ENCODE peak calls at places on chromosomes 4 and X, in four cellular contexts. G is HepG2, P is GM12878, D is K562. C is an unnamed sample.

GRCh38 chr4:75916091-75916661 is 13.9 kb upstream of the PPEF2 start:
- DNase-seq in G (peak; percentile 25), P (no peak), D (peak; percentile 40), C (peak; percentile 47)

GRCh38 chr4:7772708-7773385 is 166.8 kb downstream of the AFAP1 start:
- DNase-seq in G (no peak), P (no peak), D (no peak), C (no peak)

GRCh38 chrX:65811558-65812228 is 144.2 kb downstream of the MSN start:
- DNase-seq in G (no peak), P (no peak), D (peak; percentile 44), C (no peak)

GRCh38 chr4:56460085-56460484 is 7.3 kb upstream of the SRP72 start:
- DNase-seq in G (no peak), P (no peak), D (no peak), C (no peak)

GRCh38 chr4:104907074-104907649 is 239.5 kb upstream of the TET2 start:
- DNase-seq in G (no peak), P (no peak), D (peak; percentile 2), C (no peak)

GRCh38 chrX:115689931-115690330 is 129.0 kb downstream of the PLS3 start:
- DNase-seq in G (no peak), P (no peak), D (no peak), C (no peak)

GRCh38 chr4:122548452-122548851 is 72.4 kb downstream of the IL21 start:
- DNase-seq in G (no peak), P (no peak), D (peak; percentile 16), C (no peak)

GRCh38 chrX:15929231-15929630 is 74.6 kb upstream of the AP1S2 start:
- DNase-seq in G (no peak), P (no peak), D (no peak), C (no peak)

GRCh38 chrX:120823554-120823953 is 52.1 kb downstream of the CT47B1 start:
- DNase-seq in G (no peak), P (no peak), D (no peak), C (no peak)

GRCh38 chr4:73740353-73740778 is at the start of gene CXCL8:
- DNase-seq in G (peak; percentile 53), P (no peak), D (peak; percentile 75), C (peak; percentile 90)

GRCh38 chr4:105092768-105093167 is 53.9 kb upstream of the TET2 start:
- DNase-seq in G (no peak), P (no peak), D (no peak), C (no peak)

GRCh38 chr4:118918388-118918787 is 29.7 kb downstream of the SYNPO2 start:
- DNase-seq in G (no peak), P (no peak), D (no peak), C (no peak)

GRCh38 chr4:152328595-152328994 is 207.3 kb downstream of the FBXW7 start:
- DNase-seq in G (no peak), P (no peak), D (no peak), C (no peak)

GRCh38 chrX:70279081-70279480 is 2.9 kb upstream of the RAB41 start:
- DNase-seq in G (no peak), P (no peak), D (no peak), C (no peak)

GRCh38 chr4:128379860-128380259 is 92.2 kb upstream of the PGRMC2 start:
- DNase-seq in G (peak; percentile 12), P (no peak), D (peak; percentile 58), C (peak; percentile 31)

GRCh38 chr4:24321151-24321550 is 263.2 kb downstream of the DHX15 start:
- DNase-seq in G (no peak), P (no peak), D (no peak), C (no peak)

GRCh38 chrX:46444011-46444410 is 101.2 kb downstream of the ZNF674 start:
- DNase-seq in G (peak; percentile 40), P (no peak), D (peak; percentile 14), C (no peak)

GRCh38 chrX:104922206-104922621 is 298.3 kb downstream of the TEX13A start:
- DNase-seq in G (peak; percentile 52), P (peak; percentile 31), D (peak; percentile 77), C (peak; percentile 76)

GRCh38 chrX:103831803-103832544 is at the start of gene RAB9B:
- DNase-seq in G (no peak), P (no peak), D (no peak), C (no peak)

GRCh38 chr4:8613421-8614364 is 21.1 kb downstream of the CPZ start:
- DNase-seq in G (no peak), P (no peak), D (no peak), C (no peak)

GRCh38 chrX:39936886-39937770 is 160.6 kb downstream of the BCOR start:
- DNase-seq in G (no peak), P (peak; percentile 12), D (peak; percentile 66), C (no peak)

GRCh38 chr4:8697826-8698225 is 105.3 kb downstream of the CPZ start:
- DNase-seq in G (no peak), P (no peak), D (no peak), C (no peak)

GRCh38 chr4:148056879-148057278 is 325.0 kb downstream of the ARHGAP10 start:
- DNase-seq in G (no peak), P (peak; percentile 95), D (peak; percentile 42), C (no peak)

GRCh38 chrX:121254336-121254735 is 206.9 kb downstream of the GLUD2 start:
- DNase-seq in G (peak; percentile 5), P (no peak), D (peak; percentile 40), C (no peak)

GRCh38 chrX:44585866-44586265 is 43.2 kb upstream of the FUNDC1 start:
- DNase-seq in G (no peak), P (no peak), D (no peak), C (no peak)

GRCh38 chr4:142168181-142168580 is 531.8 kb downstream of the IL15 start:
- DNase-seq in G (no peak), P (no peak), D (no peak), C (no peak)

GRCh38 chr4:25142468-25142867 is 17.8 kb downstream of the SEPSECS start:
- DNase-seq in G (no peak), P (no peak), D (no peak), C (no peak)

GRCh38 chrX:154696328-154697045 is 43.1 kb upstream of the CTAG2 start:
- DNase-seq in G (no peak), P (no peak), D (no peak), C (no peak)

GRCh38 chrX:113421432-113421831 is 580.8 kb upstream of the AMOT start:
- DNase-seq in G (no peak), P (no peak), D (no peak), C (no peak)

GRCh38 chr4:103934178-103934789 is 214.5 kb upstream of the TACR3 start:
- DNase-seq in G (peak; percentile 41), P (no peak), D (peak; percentile 61), C (no peak)

GRCh38 chrX:136767104-136767941 is 13.4 kb downstream of the ARHGEF6 start:
- DNase-seq in G (peak; percentile 1), P (no peak), D (peak; percentile 76), C (peak; percentile 53)

GRCh38 chr4:185587444-185588161 is 52.3 kb upstream of the PDLIM3 start:
- DNase-seq in G (no peak), P (peak; percentile 26), D (no peak), C (no peak)

DNA sequence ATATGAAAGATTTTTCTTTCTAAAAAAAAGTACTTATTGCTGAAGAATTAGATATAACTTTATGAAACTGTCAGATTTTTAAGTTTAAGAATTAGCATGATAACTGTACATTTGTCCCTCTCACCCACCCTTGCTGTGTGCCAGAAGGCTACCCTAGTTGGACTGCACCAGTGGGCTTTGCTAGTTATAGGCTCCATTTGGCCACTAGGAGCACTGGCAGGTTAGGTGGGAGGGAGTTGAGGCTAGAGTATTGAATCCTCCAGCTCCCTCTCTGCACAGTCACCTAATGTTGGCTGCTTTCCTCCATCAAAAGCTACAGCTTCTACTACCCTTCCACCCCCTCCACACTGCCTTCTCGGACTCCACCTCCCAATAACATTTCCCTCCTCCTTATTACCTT is 84.2 kb downstream of the TASL start:
- DNase-seq in G (no peak), P (no peak), D (no peak), C (no peak)
- TF ChIP-seq POLR2AphosphoS2 in G (no peak), P (no peak), D (no peak), C (no peak)

GRCh38 chrX:64571011-64571410 is 175.8 kb upstream of the MTMR8 start:
- DNase-seq in G (no peak), P (no peak), D (no peak), C (no peak)

GRCh38 chrX:64570204-64570603 is 175.0 kb upstream of the MTMR8 start:
- DNase-seq in G (no peak), P (no peak), D (no peak), C (no peak)
- TF ChIP-seq POLR2AphosphoS2 in G (no peak), P (no peak), D (no peak), C (no peak)

GRCh38 chr4:3524349-3524748 is 7.9 kb downstream of the LRPAP1 start:
- DNase-seq in G (no peak), P (no peak), D (no peak), C (no peak)

GRCh38 chr4:3526456-3526855 is 5.8 kb downstream of the LRPAP1 start:
- DNase-seq in G (no peak), P (no peak), D (no peak), C (no peak)

GRCh38 chr4:3525532-3526430 is 6.4 kb downstream of the LRPAP1 start:
- DNase-seq in G (no peak), P (no peak), D (no peak), C (no peak)

GRCh38 chr4:3523628-3524221 is 8.5 kb downstream of the LRPAP1 start:
- DNase-seq in G (no peak), P (no peak), D (no peak), C (no peak)

DNA sequence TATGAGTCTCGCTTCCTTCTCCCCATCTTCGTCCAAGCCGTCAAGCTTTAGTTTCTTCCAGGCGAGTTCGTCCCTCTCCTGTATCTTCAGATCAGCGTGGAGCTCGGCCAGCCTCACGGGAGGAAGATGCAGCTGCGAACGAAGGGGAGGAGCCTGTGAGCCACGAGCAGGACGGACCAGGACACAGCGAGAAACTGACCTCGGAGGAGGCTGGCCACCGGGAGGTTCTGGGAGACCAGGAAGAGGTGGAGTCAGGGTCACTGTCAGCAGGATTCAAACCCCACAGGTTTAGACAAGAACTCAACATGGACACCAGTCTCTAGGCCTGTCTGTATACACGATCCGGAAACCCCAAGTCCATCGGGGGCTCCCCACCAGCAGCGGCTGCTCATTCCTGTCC is 7.3 kb downstream of the LRPAP1 start:
- DNase-seq in G (no peak), P (no peak), D (no peak), C (no peak)
- TF ChIP-seq POLR2AphosphoS2 in G (no peak), P (no peak), D (no peak), C (no peak)

DNA sequence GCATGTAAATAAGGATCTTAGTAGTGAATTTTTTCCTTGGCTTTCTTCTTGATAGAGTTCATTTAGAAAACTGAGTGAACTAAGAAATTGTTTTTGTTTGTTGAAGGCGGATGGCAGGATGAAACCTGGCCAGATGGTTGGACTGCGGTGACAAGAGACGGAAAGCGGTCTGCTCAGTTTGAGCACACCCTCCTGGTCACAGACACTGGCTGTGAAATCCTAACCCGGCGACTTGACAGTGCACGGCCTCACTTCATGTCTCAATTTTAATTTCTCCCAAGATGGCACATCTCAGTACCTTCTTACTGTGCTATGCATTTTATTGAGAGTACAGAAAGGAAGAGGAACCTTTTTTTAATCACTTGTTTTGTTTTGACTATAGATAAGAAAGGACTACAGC is 27.5 kb downstream of the ADH5 start:
- DNase-seq in G (no peak), P (no peak), D (no peak), C (no peak)
- TF ChIP-seq POLR2AphosphoS2 in G (no peak), P (no peak), D (no peak), C (no peak)

GRCh38 chr4:18155062-18156041 is 133.8 kb upstream of the LCORL start:
- DNase-seq in G (no peak), P (no peak), D (no peak), C (no peak)
- TF ChIP-seq POLR2AphosphoS2 in G (no peak), P (no peak), D (no peak), C (no peak)

GRCh38 chr4:110904435-110905050 is 281.7 kb upstream of the PITX2 start:
- DNase-seq in G (no peak), P (no peak), D (no peak), C (peak; percentile 3)
- TF ChIP-seq POLR2AphosphoS2 in G (no peak), P (no peak), D (no peak), C (no peak)